ENCODE peak calls at places on chromosomes 4 and X, in nine cellular contexts. S, Z, G, J, C, N, R, D and Q are unnamed samples.

GRCh38 chrX:150547511-150548115 is 20.8 kb upstream of the MTM1 start:
- DNase-seq in C (no peak), G (peak), N (peak), D (peak), J (peak), R (peak), S (peak), Z (peak), Q (peak)

GRCh38 chr4:186840771-186841301 is 117.2 kb upstream of the FAT1 start:
- DNase-seq in C (no peak), R (peak), D (no peak), S (no peak), N (no peak), J (no peak), G (peak), Z (peak), Q (no peak)

GRCh38 chrX:56794404-56794803 is 65.4 kb downstream of the NBDY start:
- DNase-seq in N (no peak), R (no peak), G (no peak), C (no peak), J (no peak), D (no peak), Z (no peak), S (no peak), Q (no peak)

GRCh38 chr4:110172972-110173371 is 25.4 kb downstream of the ELOVL6 start:
- DNase-seq in R (no peak), J (no peak), Z (no peak), S (no peak), D (peak), N (no peak), C (no peak), G (no peak), Q (no peak)

GRCh38 chr4:158015241-158015640 is 157.6 kb downstream of the GASK1B start:
- DNase-seq in Z (peak), S (no peak), J (peak), D (no peak), N (no peak), R (no peak), G (no peak), C (peak), Q (no peak)

GRCh38 chr4:986428-986948 is 356 bp upstream of the IDUA start:
- DNase-seq in R (no peak), G (no peak), D (no peak), Z (peak), S (no peak), N (no peak), J (no peak), C (no peak), Q (no peak)

GRCh38 chr4:71184195-71184781 is 154.5 kb upstream of the SLC4A4 start:
- DNase-seq in Z (peak), J (peak), N (peak), C (peak), G (no peak), D (peak), S (peak), R (no peak), Q (peak)

GRCh38 chrX:107168712-107169111 is 37.5 kb downstream of the NUP62CL start:
- DNase-seq in S (no peak), Z (no peak), R (no peak), D (no peak), G (no peak), C (no peak), N (no peak), J (no peak), Q (no peak)

GRCh38 chr4:177118596-177118995 is 191.1 kb upstream of the NEIL3 start:
- DNase-seq in Z (no peak), G (peak), J (peak), S (no peak), R (peak), N (no peak), C (peak), D (no peak), Q (no peak)

GRCh38 chrX:100615015-100615414 is 21.6 kb downstream of the TSPAN6 start:
- DNase-seq in Z (peak), G (no peak), J (peak), R (no peak), S (peak), N (no peak), C (peak), D (no peak), Q (no peak)

GRCh38 chr4:133839326-133839725 is 362.3 kb downstream of the PABPC4L start:
- DNase-seq in D (no peak), J (no peak), N (no peak), G (no peak), S (no peak), C (no peak), R (no peak), Z (no peak), Q (no peak)

GRCh38 chr4:36244257-36245084 is at the start of gene ARAP2:
- DNase-seq in Z (peak), S (peak), G (peak), J (peak), C (peak), D (no peak), N (no peak), R (peak), Q (no peak)

GRCh38 chr4:158121203-158121586 is 51.6 kb downstream of the GASK1B start:
- DNase-seq in G (peak), D (no peak), C (peak), S (no peak), J (peak), N (no peak), R (no peak), Z (peak), Q (no peak)

GRCh38 chr4:66681962-66682361 is 863.3 kb downstream of the CENPC start:
- DNase-seq in Z (no peak), G (no peak), C (peak), R (no peak), D (no peak), N (no peak), S (no peak), J (peak), Q (no peak)

GRCh38 chr4:164482788-164483187 is 271.1 kb upstream of the SMIM31 start:
- DNase-seq in C (no peak), J (no peak), D (no peak), G (no peak), S (no peak), Z (no peak), N (no peak), R (no peak), Q (no peak)

GRCh38 chrX:1222511-1223252 is 10.2 kb upstream of the CRLF2 start:
- DNase-seq in N (no peak), S (no peak), Z (peak), R (no peak), C (peak), J (peak), G (no peak), D (no peak), Q (no peak)

GRCh38 chr4:53614616-53615015 is 23.3 kb upstream of the LNX1 start:
- DNase-seq in C (no peak), Z (no peak), S (peak), J (no peak), D (no peak), R (no peak), G (no peak), N (no peak), Q (no peak)

GRCh38 chrX:131869182-131869581 is 153.9 kb upstream of the STK26 start:
- DNase-seq in Z (no peak), G (no peak), C (no peak), N (no peak), D (no peak), R (no peak), J (no peak), S (no peak), Q (no peak)

GRCh38 chrX:128518508-128518907 is 466.3 kb upstream of the ACTRT1 start:
- DNase-seq in J (peak), N (no peak), C (no peak), Z (peak), D (peak), S (peak), R (no peak), G (no peak), Q (no peak)

GRCh38 chrX:24833695-24834094 is 140.0 kb downstream of the POLA1 start:
- DNase-seq in S (no peak), Z (no peak), N (no peak), D (no peak), C (no peak), G (no peak), R (no peak), J (no peak), Q (no peak)

GRCh38 chr4:132670557-132670956 is 478.5 kb upstream of the PCDH10 start:
- DNase-seq in R (no peak), D (no peak), G (no peak), N (no peak), J (no peak), Z (no peak), S (no peak), C (no peak), Q (no peak)

GRCh38 chr4:24010573-24010972 is 120.7 kb upstream of the PPARGC1A start:
- DNase-seq in Z (no peak), C (no peak), J (no peak), D (no peak), N (no peak), S (no peak), R (no peak), G (no peak), Q (no peak)

GRCh38 chr4:84697615-84698201 is 114.8 kb downstream of the CDS1 start:
- DNase-seq in C (no peak), R (no peak), D (no peak), Z (no peak), S (no peak), G (no peak), J (peak), N (no peak), Q (no peak)

GRCh38 chrX:110743679-110744340 is 51.8 kb downstream of the CHRDL1 start:
- DNase-seq in J (no peak), C (no peak), N (no peak), G (no peak), Z (no peak), D (no peak), S (no peak), R (no peak), Q (no peak)

GRCh38 chr4:39713691-39714090 is 15.8 kb downstream of the UBE2K start:
- DNase-seq in S (no peak), R (no peak), N (no peak), Z (no peak), G (peak), J (peak), D (no peak), C (no peak), Q (no peak)

GRCh38 chrX:16666541-16666940 is 16.6 kb downstream of the S100G start:
- DNase-seq in J (peak), Z (no peak), D (no peak), N (no peak), R (no peak), C (no peak), G (no peak), S (peak), Q (no peak)

GRCh38 chrX:63967541-63967940 is 182.5 kb upstream of the ARHGEF9 start:
- DNase-seq in S (no peak), D (no peak), N (no peak), C (peak), J (no peak), G (no peak), Z (no peak), R (no peak), Q (no peak)

GRCh38 chr4:1509366-1509765 is 103.1 kb upstream of the NKX1-1 start:
- DNase-seq in Z (no peak), J (no peak), R (peak), G (no peak), S (no peak), N (no peak), C (no peak), D (no peak), Q (no peak)

GRCh38 chrX:100911731-100912130 is 17.0 kb downstream of the XKRX start:
- DNase-seq in C (peak), Z (no peak), S (no peak), J (no peak), N (no peak), G (no peak), D (no peak), R (no peak), Q (no peak)

GRCh38 chr4:56410247-56410646 is 23.0 kb upstream of the AASDH start:
- DNase-seq in G (no peak), Z (peak), R (no peak), S (peak), J (peak), N (no peak), D (peak), C (peak), Q (no peak)